ENCODE peak calls at places on chromosomes 2 and 18, in six cellular contexts. S is astrocyte, V is IMR-90, C is cardiac muscle cell, M is PC-9, T is adrenal gland. Z is an unnamed sample.

GRCh38 chr2:175454953-175455389 is 273.5 kb upstream of the ATP5MC3 start:
- DNase-seq in T (no peak), C (no peak), S (no peak), M (no peak), V (no peak), Z (no peak)

GRCh38 chr2:189293164-189293563 is 113.6 kb upstream of the COL5A2 start:
- DNase-seq in C (no peak), M (no peak), T (no peak), V (peak; percentile 85), S (peak; percentile 55), Z (peak; percentile 81)

GRCh38 chr2:101770672-101771071 is 73.2 kb downstream of the MAP4K4 start:
- DNase-seq in T (no peak), C (peak; percentile 84), V (peak; percentile 62), S (peak; percentile 54), M (peak; percentile 17), Z (peak; percentile 58)

GRCh38 chr2:188291617-188292445 is at the start of gene GULP1:
- DNase-seq in M (peak; percentile 59), T (peak; percentile 80), V (peak; percentile 75), S (peak; percentile 65), C (peak; percentile 90), Z (peak; percentile 79)

GRCh38 chr2:36663851-36664715 is 32.4 kb upstream of the VIT start:
- DNase-seq in M (peak; percentile 25), S (peak; percentile 41), V (peak; percentile 71), C (peak; percentile 64), T (peak; percentile 32), Z (peak; percentile 92)

GRCh38 chr2:162490795-162491470 is 147.0 kb downstream of the GCA start:
- DNase-seq in V (no peak), C (no peak), T (no peak), S (no peak), M (no peak), Z (no peak)

GRCh38 chr18:35136248-35136647 is 95.0 kb downstream of the MAPRE2 start:
- DNase-seq in T (no peak), S (no peak), C (peak; percentile 25), V (no peak), M (no peak), Z (no peak)

GRCh38 chr18:26864658-26865057 is 849 bp downstream of the AQP4 start:
- DNase-seq in T (no peak), M (no peak), C (no peak), V (no peak), S (no peak), Z (no peak)

GRCh38 chr2:202376460-202377307 is 557 bp downstream of the BMPR2 start:
- DNase-seq in T (peak; percentile 65), M (peak; percentile 35), S (peak; percentile 22), V (peak; percentile 41), C (no peak), Z (peak; percentile 52)

GRCh38 chr2:151114934-151115333 is 146.7 kb downstream of the RBM43 start:
- DNase-seq in V (peak; percentile 5), C (no peak), M (no peak), S (peak; percentile 1), T (no peak), Z (peak; percentile 30)

GRCh38 chr2:55357907-55358306 is 61.7 kb downstream of the CCDC88A start:
- DNase-seq in M (no peak), S (peak; percentile 47), V (peak; percentile 69), C (no peak), T (no peak), Z (no peak)

GRCh38 chr2:177393381-177393780 is 808 bp downstream of the AGPS start:
- DNase-seq in T (no peak), S (no peak), C (no peak), V (no peak), M (peak; percentile 10), Z (peak; percentile 20)

GRCh38 chr2:20595439-20596192 is 55.3 kb downstream of the HS1BP3 start:
- DNase-seq in T (no peak), S (peak; percentile 82), C (no peak), M (peak; percentile 25), V (peak; percentile 60), Z (peak; percentile 92)

GRCh38 chr18:23272498-23273232 is 137.4 kb downstream of the CABLES1 start:
- DNase-seq in S (no peak), M (no peak), T (no peak), C (no peak), V (no peak), Z (no peak)

GRCh38 chr2:209441541-209441940 is 17.7 kb downstream of the MAP2 start:
- DNase-seq in M (no peak), T (no peak), V (no peak), C (no peak), S (peak; percentile 17), Z (peak; percentile 21)

GRCh38 chr2:185628985-185629384 is 109.6 kb upstream of the FSIP2 start:
- DNase-seq in V (no peak), S (no peak), T (no peak), C (no peak), M (no peak), Z (peak; percentile 1)

GRCh38 chr2:10654069-10654468 is 35.7 kb downstream of the NOL10 start:
- DNase-seq in M (peak; percentile 66), C (no peak), T (no peak), S (peak; percentile 71), V (peak; percentile 37), Z (peak; percentile 53)

GRCh38 chr2:226759768-226760167 is 39.9 kb downstream of the IRS1 start:
- DNase-seq in V (no peak), C (no peak), M (no peak), T (no peak), S (no peak), Z (no peak)

GRCh38 chr2:240590681-240591111 is 4.2 kb downstream of the CAPN10 start:
- DNase-seq in S (no peak), V (no peak), C (no peak), M (no peak), T (no peak), Z (no peak)

GRCh38 chr2:164574931-164575330 is 46.4 kb downstream of the GRB14 start:
- DNase-seq in S (no peak), T (no peak), C (no peak), V (no peak), M (no peak), Z (peak; percentile 35)

GRCh38 chr2:10971855-10972348 is 60.2 kb downstream of the KCNF1 start:
- DNase-seq in C (no peak), S (no peak), M (no peak), T (no peak), V (no peak), Z (no peak)

GRCh38 chr2:197236816-197237215 is 73.8 kb downstream of the ANKRD44 start:
- DNase-seq in V (no peak), C (no peak), T (no peak), S (no peak), M (no peak), Z (no peak)

GRCh38 chr2:71898851-71899681 is 248.6 kb downstream of the CYP26B1 start:
- DNase-seq in S (no peak), T (no peak), C (no peak), V (no peak), M (no peak), Z (no peak)

GRCh38 chr18:75115514-75115913 is 93.4 kb downstream of the PTGR3 start:
- DNase-seq in M (no peak), V (no peak), T (no peak), C (no peak), S (no peak), Z (no peak)

GRCh38 chr2:197990356-197990755 is 186.0 kb downstream of the PLCL1 start:
- DNase-seq in M (no peak), C (no peak), S (no peak), T (no peak), V (no peak), Z (no peak)

GRCh38 chr2:105634198-105634597 is 110.5 kb upstream of the NCK2 start:
- DNase-seq in M (no peak), S (no peak), C (no peak), V (no peak), T (no peak), Z (peak; percentile 18)
- TF ChIP-seq CTCF in M (no peak), S (no peak), C (no peak), V (no peak), T (no peak), Z (peak; percentile 14)

GRCh38 chr2:237414056-237414661 is at the start of gene COL6A3:
- DNase-seq in C (no peak), M (no peak), V (peak; percentile 98), T (no peak), S (peak; percentile 57), Z (peak; percentile 97)

GRCh38 chr2:237413293-237414055 is 490 bp downstream of the COL6A3 start:
- DNase-seq in V (no peak), T (no peak), S (no peak), M (no peak), C (no peak), Z (peak; percentile 63)

GRCh38 chr2:237411683-237412349 is 2.1 kb downstream of the COL6A3 start:
- DNase-seq in T (no peak), V (peak; percentile 70), S (no peak), M (no peak), C (no peak), Z (peak; percentile 69)

GRCh38 chr2:237410949-237411635 is 2.9 kb downstream of the COL6A3 start:
- DNase-seq in M (no peak), V (no peak), S (no peak), T (no peak), C (no peak), Z (peak; percentile 45)

DNA sequence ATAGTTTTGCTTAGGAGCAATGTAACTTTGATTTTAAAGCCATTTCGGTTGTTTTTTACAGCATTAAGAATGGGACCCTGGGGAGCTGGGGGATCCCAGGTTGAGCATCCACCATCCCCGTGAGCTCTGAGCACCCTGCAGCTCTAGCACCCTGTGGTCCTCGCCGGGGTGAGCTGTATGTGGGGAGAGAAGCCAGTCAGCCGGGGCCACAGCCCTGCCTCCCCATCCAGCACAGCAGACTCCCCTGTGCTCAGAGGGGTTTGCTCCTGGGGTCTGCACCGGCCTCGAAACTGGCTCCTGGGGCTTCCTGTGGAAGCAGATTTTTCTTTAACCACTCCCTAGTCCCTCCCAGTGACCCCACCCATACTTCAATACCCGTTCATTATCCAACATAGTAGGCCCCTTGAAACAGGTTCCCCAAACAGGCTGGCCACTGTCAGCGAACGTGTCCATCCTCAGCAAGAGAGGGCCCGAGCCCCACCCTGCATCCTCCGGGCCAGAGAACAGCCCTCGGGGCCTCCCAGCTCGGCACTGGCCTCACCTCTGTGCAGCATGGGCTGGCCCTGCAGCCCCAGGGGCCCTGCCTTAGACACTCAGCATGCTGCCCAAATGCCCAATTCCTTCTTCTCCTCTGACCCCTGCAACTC is 1.2 kb downstream of the COL6A3 start:
- DNase-seq in T (no peak), V (no peak), C (no peak), M (no peak), S (no peak), Z (no peak)
- H3K4me3 ChIP-seq in T (no peak overlapping the region), V (peak overlapping the region; percentile 96), C (no peak overlapping the region), M (no peak overlapping the region), S (peak overlapping the region; percentile 61), Z (peak overlapping the region; percentile 92)

DNA sequence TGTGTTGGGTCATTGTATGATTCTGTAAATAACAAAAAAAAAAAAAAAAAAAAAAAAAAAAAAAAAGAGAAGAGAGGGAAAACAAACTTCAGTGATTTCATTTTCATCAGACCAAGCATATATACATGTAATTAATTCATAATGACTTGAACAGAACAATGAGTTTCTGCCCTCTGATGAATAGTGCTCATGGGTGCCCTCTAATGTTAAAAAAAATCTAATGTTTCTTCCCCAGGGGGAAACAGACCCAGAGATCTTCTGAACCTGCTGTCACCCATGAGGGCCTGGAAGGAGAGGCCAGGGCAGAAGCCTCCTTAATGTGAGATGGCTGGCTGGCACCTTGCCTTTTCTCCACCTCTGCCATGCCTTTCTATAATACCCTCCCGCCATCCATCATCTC is 289.2 kb downstream of the ZNF521 start:
- DNase-seq in C (no peak), T (no peak), S (no peak), V (no peak), M (no peak), Z (no peak)
- TF ChIP-seq CTCF in C (no peak), T (no peak), S (no peak), V (no peak), M (no peak), Z (no peak)

GRCh38 chr2:215368493-215368809 is 56.6 kb downstream of the ATIC start:
- DNase-seq in T (no peak), V (no peak), S (no peak), M (no peak), C (no peak), Z (no peak)
- H3K4me3 ChIP-seq in T (no peak overlapping the region), V (no peak overlapping the region), S (no peak overlapping the region), M (no peak overlapping the region), C (no peak overlapping the region), Z (no peak overlapping the region)